ENCODE peak calls at places on chromosomes 6 and 20, in four cellular contexts. S, Q, H and J are unnamed samples. For H3K4me1, the result is how much of the 10 kb centered on the place peaks cover.

GRCh38 chr6:114312931-114313330 is 29.9 kb downstream of the HS3ST5 start:
- DNase-seq in S (no peak), Q (no peak), H (no peak), J (no peak)

GRCh38 chr6:158472453-158472852 is 87.4 kb upstream of the TMEM181 start:
- DNase-seq in S (no peak), Q (no peak), H (no peak), J (peak)

GRCh38 chr20:58478141-58478805 is 36.9 kb downstream of the APCDD1L start:
- DNase-seq in S (no peak), Q (peak), H (no peak), J (no peak)

GRCh38 chr6:107729098-107729497 is 95.0 kb downstream of the SCML4 start:
- DNase-seq in S (no peak), Q (no peak), H (no peak), J (no peak)

GRCh38 chr6:18978330-18979128 is 591.4 kb downstream of the RNF144B start:
- DNase-seq in S (peak), Q (peak), H (no peak), J (peak)

GRCh38 chr20:401682-402495 is 6.2 kb upstream of the RBCK1 start:
- DNase-seq in S (no peak), Q (peak), H (no peak), J (peak)

GRCh38 chr20:60428651-60429050 is 470.4 kb downstream of the CDH26 start:
- DNase-seq in S (no peak), Q (no peak), H (no peak), J (no peak)

GRCh38 chr6:43054206-43054943 is 724 bp upstream of the CUL7 start:
- DNase-seq in S (no peak), Q (peak), H (no peak), J (no peak)

GRCh38 chr6:43383021-43383667 is 13.7 kb upstream of the ZNF318 start:
- DNase-seq in S (no peak), Q (peak), H (no peak), J (no peak)

GRCh38 chr6:116046739-116047138 is 14.0 kb downstream of the FRK start:
- DNase-seq in S (no peak), Q (no peak), H (no peak), J (no peak)

GRCh38 chr20:22582386-22582959 is 1.9 kb downstream of the FOXA2 start:
- DNase-seq in S (peak), Q (no peak), H (no peak), J (no peak)
- H3K4me1 ChIP-seq in S (under half), Q (under half), H (under half), J (under half)

GRCh38 chr20:25509084-25509483 is 76.2 kb downstream of the NINL start:
- DNase-seq in S (no peak), Q (no peak), H (no peak), J (no peak)
- H3K27ac ChIP-seq in S (no peak), Q (no peak), H (no peak), J (no peak)

GRCh38 chr6:137870744-137871247 is 3.7 kb downstream of the TNFAIP3 start:
- DNase-seq in S (no peak), Q (no peak), H (peak), J (no peak)
- H3K4me1 ChIP-seq in S (half or more), Q (half or more), H (half or more), J (under half)

DNA sequence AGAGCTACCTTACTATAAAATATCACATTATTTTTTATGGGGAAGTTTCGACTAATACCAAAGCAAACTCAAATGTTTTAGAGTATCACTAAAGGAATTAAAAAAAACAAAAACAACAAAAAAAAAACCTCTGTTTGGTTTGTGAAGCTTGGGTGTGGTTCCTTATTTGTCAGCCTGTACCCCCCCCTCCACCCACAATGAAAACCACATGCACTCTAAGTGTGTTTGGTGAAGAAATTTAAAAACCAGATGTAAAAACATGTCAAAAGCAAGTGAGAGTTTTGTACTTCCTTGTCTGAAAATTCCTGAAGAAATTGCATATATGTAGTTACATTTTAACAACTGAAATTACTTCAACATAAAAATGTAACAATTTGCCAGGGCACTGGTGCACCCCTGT is 3.1 kb downstream of the STK38 start:
- DNase-seq in S (no peak), Q (peak), H (peak), J (peak)
- H3K27ac ChIP-seq in S (no peak), Q (peak), H (peak), J (no peak)